ENCODE peak calls at places on chromosomes 6 and 20, in five cellular contexts. One of them, this sample, is unnamed.

GRCh38 chr6:123208111-123208510 is 212.1 kb downstream of the CLVS2 start:
- DNase-seq in suprapubic skin: no peak
- DNase-seq in ovary: no peak
- DNase-seq in right atrium auricular region: no peak
- DNase-seq in heart right ventricle: no peak
- DNase-seq in this sample: no peak

GRCh38 chr6:152573762-152574161 is 63.4 kb downstream of the SYNE1 start:
- DNase-seq in ovary: no peak
- DNase-seq in heart right ventricle: no peak
- DNase-seq in suprapubic skin: no peak
- DNase-seq in right atrium auricular region: no peak
- DNase-seq in this sample: no peak

GRCh38 chr6:131331873-131332759 is 196.8 kb downstream of the AKAP7 start:
- DNase-seq in heart right ventricle: no peak
- DNase-seq in right atrium auricular region: no peak
- DNase-seq in ovary: no peak
- DNase-seq in suprapubic skin: no peak
- DNase-seq in this sample: no peak

GRCh38 chr20:36236786-36237121 is 476 bp downstream of the AAR2 start:
- DNase-seq in right atrium auricular region: no peak
- DNase-seq in heart right ventricle: no peak
- DNase-seq in ovary: no peak
- DNase-seq in suprapubic skin: no peak
- DNase-seq in this sample: no peak

GRCh38 chr20:59153355-59153681 is 10.3 kb upstream of the ZNF831 start:
- DNase-seq in suprapubic skin: no peak
- DNase-seq in ovary: no peak
- DNase-seq in right atrium auricular region: no peak
- DNase-seq in heart right ventricle: peak; percentile 70
- DNase-seq in this sample: no peak

GRCh38 chr6:56963043-56963442 is 8.1 kb downstream of the BEND6 start:
- DNase-seq in suprapubic skin: no peak
- DNase-seq in right atrium auricular region: no peak
- DNase-seq in heart right ventricle: no peak
- DNase-seq in ovary: no peak
- DNase-seq in this sample: no peak

GRCh38 chr6:168124921-168125320 is 45.9 kb upstream of the FRMD1 start:
- DNase-seq in ovary: no peak
- DNase-seq in heart right ventricle: no peak
- DNase-seq in suprapubic skin: no peak
- DNase-seq in right atrium auricular region: no peak
- DNase-seq in this sample: no peak

GRCh38 chr20:1478566-1478965 is 11.9 kb upstream of the NSFL1C start:
- DNase-seq in suprapubic skin: no peak
- DNase-seq in heart right ventricle: no peak
- DNase-seq in ovary: no peak
- DNase-seq in right atrium auricular region: no peak
- DNase-seq in this sample: no peak

GRCh38 chr6:116922853-116923548 is 46.0 kb downstream of the RFX6 start:
- DNase-seq in right atrium auricular region: no peak
- DNase-seq in ovary: no peak
- DNase-seq in suprapubic skin: no peak
- DNase-seq in heart right ventricle: no peak
- DNase-seq in this sample: no peak

GRCh38 chr6:34957184-34957904 is 68.3 kb downstream of the ANKS1A start:
- DNase-seq in suprapubic skin: no peak
- DNase-seq in ovary: no peak
- DNase-seq in right atrium auricular region: no peak
- DNase-seq in heart right ventricle: no peak
- DNase-seq in this sample: no peak
- H3K27ac ChIP-seq in suprapubic skin: no peak overlapping the region
- H3K27ac ChIP-seq in ovary: no peak overlapping the region
- H3K27ac ChIP-seq in right atrium auricular region: peak overlapping the region; percentile 57
- H3K27ac ChIP-seq in heart right ventricle: peak overlapping the region; percentile 31
- H3K27ac ChIP-seq in this sample: no peak overlapping the region

GRCh38 chr6:15340105-15340601 is 94.3 kb downstream of the JARID2 start:
- DNase-seq in ovary: no peak
- DNase-seq in right atrium auricular region: no peak
- DNase-seq in suprapubic skin: no peak
- DNase-seq in heart right ventricle: no peak
- DNase-seq in this sample: no peak

GRCh38 chr6:15343490-15344185 is 97.8 kb downstream of the JARID2 start:
- DNase-seq in suprapubic skin: no peak
- DNase-seq in ovary: no peak
- DNase-seq in right atrium auricular region: no peak
- DNase-seq in heart right ventricle: no peak
- DNase-seq in this sample: no peak

GRCh38 chr6:15340775-15341174 is 94.9 kb downstream of the JARID2 start:
- DNase-seq in right atrium auricular region: no peak
- DNase-seq in heart right ventricle: no peak
- DNase-seq in suprapubic skin: no peak
- DNase-seq in ovary: no peak
- DNase-seq in this sample: no peak

GRCh38 chr6:15342114-15342513 is 96.2 kb downstream of the JARID2 start:
- DNase-seq in heart right ventricle: no peak
- DNase-seq in right atrium auricular region: no peak
- DNase-seq in suprapubic skin: no peak
- DNase-seq in ovary: no peak
- DNase-seq in this sample: no peak

DNA sequence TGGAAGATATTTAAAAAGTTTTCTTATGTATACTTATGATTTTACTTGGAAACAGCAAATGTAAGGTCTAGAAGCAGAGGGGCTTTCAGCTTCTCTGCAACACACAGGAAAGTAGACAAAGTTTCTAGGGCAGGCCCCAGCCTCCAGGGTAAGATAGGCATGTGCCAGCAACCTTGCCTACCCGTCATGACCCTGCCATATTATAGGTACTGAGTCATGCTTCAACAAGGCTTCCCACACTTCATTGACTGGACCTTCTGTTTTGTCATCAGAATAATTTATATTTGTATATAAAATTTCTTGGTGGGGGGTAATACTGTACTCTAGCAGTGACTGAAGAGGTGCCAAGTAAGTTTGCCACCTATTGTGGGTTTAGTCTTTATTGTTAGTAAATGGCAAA is 95.4 kb downstream of the JARID2 start:
- DNase-seq in heart right ventricle: no peak
- DNase-seq in right atrium auricular region: no peak
- DNase-seq in suprapubic skin: no peak
- DNase-seq in ovary: no peak
- DNase-seq in this sample: no peak
- H3K4me1 ChIP-seq in heart right ventricle: peaks cover 33% of the 10 kb centered on the region
- H3K4me1 ChIP-seq in right atrium auricular region: no peaks in the 10 kb centered on the region
- H3K4me1 ChIP-seq in suprapubic skin: peaks cover 18% of the 10 kb centered on the region
- H3K4me1 ChIP-seq in ovary: no peaks in the 10 kb centered on the region
- H3K4me1 ChIP-seq in this sample: peaks cover 6% of the 10 kb centered on the region

DNA sequence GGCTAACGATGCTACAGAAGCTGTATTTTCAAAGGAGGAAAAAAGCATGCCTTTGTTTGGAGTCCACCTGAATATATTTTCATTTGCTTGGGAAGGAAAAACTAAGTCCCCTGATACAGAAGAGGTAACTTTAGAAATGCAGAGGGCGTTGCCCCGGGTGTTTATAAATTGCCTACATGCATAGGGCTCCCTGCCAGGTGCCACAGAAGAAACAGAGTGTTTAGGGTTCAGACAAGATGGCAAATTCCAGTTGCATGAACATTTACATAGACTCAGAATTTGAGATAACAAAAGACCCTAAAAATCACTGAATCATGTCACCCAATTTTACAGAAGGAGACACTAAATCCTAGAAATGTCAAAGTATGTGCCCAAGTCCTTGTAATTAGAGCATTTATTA is 19.9 kb downstream of the RIN2 start:
- DNase-seq in suprapubic skin: no peak
- DNase-seq in heart right ventricle: no peak
- DNase-seq in right atrium auricular region: no peak
- DNase-seq in ovary: no peak
- DNase-seq in this sample: no peak
- H3K27ac ChIP-seq in suprapubic skin: peak overlapping the region; percentile 43
- H3K27ac ChIP-seq in heart right ventricle: peak overlapping the region; percentile 56
- H3K27ac ChIP-seq in right atrium auricular region: peak overlapping the region; percentile 74
- H3K27ac ChIP-seq in ovary: no peak overlapping the region
- H3K27ac ChIP-seq in this sample: peak overlapping the region; percentile 50

DNA sequence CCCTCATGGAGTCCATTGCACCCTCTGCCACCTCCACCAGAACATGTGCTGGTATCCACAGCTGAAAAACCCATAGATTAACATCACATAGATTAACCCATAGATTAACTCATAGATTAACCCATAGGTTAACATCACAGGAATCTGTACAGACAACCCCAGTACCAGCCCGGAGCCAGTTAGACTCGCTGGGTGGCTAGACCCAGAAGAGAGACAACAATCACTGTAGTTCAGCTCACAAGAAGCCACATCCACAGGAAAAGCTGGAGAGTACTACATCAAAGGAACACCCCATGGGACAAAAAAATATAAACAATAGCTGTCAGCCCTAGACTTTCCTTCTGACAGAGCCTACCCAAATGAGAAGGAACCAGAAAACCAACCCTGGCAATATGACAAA is 25.1 kb downstream of the SERPINB9 start:
- DNase-seq in ovary: no peak
- DNase-seq in suprapubic skin: no peak
- DNase-seq in heart right ventricle: no peak
- DNase-seq in right atrium auricular region: no peak
- DNase-seq in this sample: no peak
- H3K4me1 ChIP-seq in ovary: peaks cover 9% of the 10 kb centered on the region
- H3K4me1 ChIP-seq in suprapubic skin: peaks cover 38% of the 10 kb centered on the region
- H3K4me1 ChIP-seq in heart right ventricle: peaks cover 38% of the 10 kb centered on the region
- H3K4me1 ChIP-seq in right atrium auricular region: no peaks in the 10 kb centered on the region
- H3K4me1 ChIP-seq in this sample: peaks cover 23% of the 10 kb centered on the region

DNA sequence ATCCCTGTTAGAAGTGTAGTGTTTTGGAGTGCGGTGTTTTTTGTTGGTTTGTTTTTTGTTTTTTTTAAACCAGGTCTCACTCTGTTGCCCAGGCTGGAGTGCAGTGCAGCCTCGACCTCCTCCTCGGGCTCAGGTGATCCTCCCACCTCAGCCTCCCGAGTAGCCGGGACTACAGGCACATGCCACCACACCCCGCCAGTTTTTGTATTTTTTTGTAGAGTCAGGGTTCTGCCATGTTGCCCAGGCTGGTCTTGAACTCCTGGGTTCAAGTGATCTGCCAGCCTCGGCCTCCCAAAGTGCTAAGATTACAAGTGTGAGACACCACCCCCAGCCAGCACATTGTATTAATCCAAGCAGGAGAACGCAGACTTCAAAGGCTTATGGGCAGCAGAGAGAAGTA is 1.3 kb upstream of the TOP1 start:
- DNase-seq in suprapubic skin: no peak
- DNase-seq in heart right ventricle: no peak
- DNase-seq in ovary: peak; percentile 27
- DNase-seq in right atrium auricular region: no peak
- DNase-seq in this sample: no peak
- H3K27ac ChIP-seq in suprapubic skin: no peak overlapping the region
- H3K27ac ChIP-seq in heart right ventricle: no peak overlapping the region
- H3K27ac ChIP-seq in ovary: no peak overlapping the region
- H3K27ac ChIP-seq in right atrium auricular region: no peak overlapping the region
- H3K27ac ChIP-seq in this sample: no peak overlapping the region

DNA sequence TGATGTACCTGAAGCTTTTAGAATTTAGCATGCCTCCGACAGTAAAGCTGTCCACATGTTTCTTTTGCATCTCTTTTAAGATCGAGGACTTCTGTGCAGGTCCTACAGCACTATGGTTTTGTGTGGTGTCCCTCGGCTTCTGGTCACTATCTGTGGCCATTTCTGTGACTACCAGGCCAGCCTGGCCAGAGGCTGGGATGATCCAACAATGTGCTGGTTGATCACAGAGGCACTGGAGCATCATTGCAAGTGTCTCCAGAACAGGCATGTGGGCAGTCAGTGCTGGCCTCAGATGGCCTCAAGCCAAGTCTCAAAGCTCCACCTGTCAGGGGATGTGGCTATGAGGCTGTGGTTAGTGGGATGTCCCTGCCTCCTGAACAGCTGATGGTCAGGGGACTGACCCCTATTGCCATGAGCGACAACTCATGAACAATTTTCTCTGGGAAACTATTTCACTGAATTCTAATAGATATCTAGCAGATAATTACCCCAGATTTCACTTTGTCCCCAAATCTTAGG is 136.6 kb downstream of the SYNDIG1 start:
- DNase-seq in heart right ventricle: no peak
- DNase-seq in ovary: no peak
- DNase-seq in suprapubic skin: no peak
- DNase-seq in right atrium auricular region: no peak
- DNase-seq in this sample: no peak
- H3K4me1 ChIP-seq in heart right ventricle: no peaks in the 10 kb centered on the region
- H3K4me1 ChIP-seq in ovary: no peaks in the 10 kb centered on the region
- H3K4me1 ChIP-seq in suprapubic skin: no peaks in the 10 kb centered on the region
- H3K4me1 ChIP-seq in right atrium auricular region: no peaks in the 10 kb centered on the region
- H3K4me1 ChIP-seq in this sample: no peaks in the 10 kb centered on the region

GRCh38 chr6:68126089-68126749 is 508.9 kb upstream of the ADGRB3 start:
- DNase-seq in ovary: no peak
- DNase-seq in right atrium auricular region: no peak
- DNase-seq in heart right ventricle: no peak
- DNase-seq in suprapubic skin: no peak
- DNase-seq in this sample: no peak
- H3K27ac ChIP-seq in ovary: no peak overlapping the region
- H3K27ac ChIP-seq in right atrium auricular region: no peak overlapping the region
- H3K27ac ChIP-seq in heart right ventricle: no peak overlapping the region
- H3K27ac ChIP-seq in suprapubic skin: no peak overlapping the region
- H3K27ac ChIP-seq in this sample: no peak overlapping the region